ENCODE peak calls at places on chromosomes 16 and 17, in four cellular contexts. B, M, E and G are unnamed samples.

GRCh38 chr17:45579529-45580495 is 89.3 kb upstream of the PLEKHM1 start:
- DNase-seq in B (no peak), M (peak; percentile 52), E (no peak), G (no peak)

GRCh38 chr17:60562421-60562820 is 36.4 kb upstream of the APPBP2 start:
- DNase-seq in B (no peak), M (no peak), E (no peak), G (no peak)

GRCh38 chr17:48544356-48545021 is 420 bp downstream of the HOXB2 start:
- DNase-seq in B (no peak), M (peak; percentile 89), E (peak; percentile 17), G (no peak)

GRCh38 chr16:53822936-53823529 is 119.1 kb downstream of the FTO start:
- DNase-seq in B (no peak), M (no peak), E (no peak), G (no peak)

GRCh38 chr16:83402160-83402794 is 405.5 kb upstream of the HSBP1 start:
- DNase-seq in B (no peak), M (no peak), E (no peak), G (no peak)

GRCh38 chr16:19717319-19717718 is 708 bp downstream of the KNOP1 start:
- DNase-seq in B (no peak), M (no peak), E (no peak), G (no peak)

GRCh38 chr16:66486773-66487579 is 59.9 kb downstream of the BEAN1 start:
- DNase-seq in B (peak; percentile 84), M (no peak), E (no peak), G (no peak)

GRCh38 chr16:51407199-51407598 is 256.1 kb upstream of the SALL1 start:
- DNase-seq in B (no peak), M (no peak), E (no peak), G (no peak)

GRCh38 chr17:53950207-53950857 is 127.6 kb downstream of the KIF2B start:
- DNase-seq in B (no peak), M (no peak), E (no peak), G (peak; percentile 25)

GRCh38 chr16:3216263-3216640 is 18.7 kb downstream of the ZNF200 start:
- DNase-seq in B (no peak), M (no peak), E (no peak), G (no peak)

GRCh38 chr16:87298857-87299465 is 18.2 kb downstream of the C16orf95 start:
- DNase-seq in B (no peak), M (no peak), E (no peak), G (no peak)

GRCh38 chr16:67844441-67844840 is 2.3 kb upstream of the NUTF2 start:
- DNase-seq in B (no peak), M (no peak), E (no peak), G (peak; percentile 36)